ENCODE peak calls at places on chromosomes 3 and 15, in four cellular contexts. G, H, L and S are unnamed samples.
A peak's percentile ranks its signal among the peaks of the same experiment; 100 is the strongest.

GRCh38 chr3:72625616-72626337 is 222.5 kb downstream of the SHQ1 start:
- DNase-seq in L (no peak), G (no peak), H (no peak), S (no peak)

GRCh38 chr3:185992801-185993467 is 55.1 kb upstream of the TRA2B start:
- DNase-seq in L (no peak), G (no peak), H (peak; percentile 22), S (no peak)

GRCh38 chr3:151912041-151912440 is 38.6 kb downstream of the SUCNR1 start:
- DNase-seq in H (no peak), G (no peak), L (no peak), S (no peak)

GRCh38 chr3:43796041-43796596 is 105.4 kb downstream of the ABHD5 start:
- DNase-seq in H (no peak), G (no peak), L (no peak), S (no peak)

GRCh38 chr3:182596673-182597410 is 196.5 kb upstream of the ATP11B start:
- DNase-seq in G (no peak), L (no peak), H (no peak), S (no peak)

GRCh38 chr3:122628567-122628966 is 51.1 kb downstream of the PARP15 start:
- DNase-seq in G (no peak), L (no peak), H (no peak), S (no peak)

GRCh38 chr15:83855956-83856355 is 202.0 kb downstream of the ADAMTSL3 start:
- DNase-seq in L (no peak), G (no peak), H (no peak), S (no peak)

GRCh38 chr15:76235186-76235826 is 76.0 kb downstream of the ETFA start:
- DNase-seq in G (no peak), H (no peak), L (no peak), S (no peak)

GRCh38 chr15:100308222-100309007 is 33.4 kb downstream of the ADAMTS17 start:
- DNase-seq in H (no peak), G (no peak), L (no peak), S (no peak)

GRCh38 chr3:12545473-12545791 is at the start of gene MKRN2OS:
- DNase-seq in L (no peak), H (no peak), G (no peak), S (no peak)

GRCh38 chr3:23385327-23385726 is 182.2 kb downstream of the UBE2E2 start:
- DNase-seq in H (no peak), L (no peak), G (no peak), S (no peak)

GRCh38 chr15:77183066-77183465 is 112.2 kb upstream of the TSPAN3 start:
- DNase-seq in H (no peak), L (no peak), G (no peak), S (no peak)

GRCh38 chr15:69060041-69060481 is 45.6 kb downstream of the NOX5 start:
- DNase-seq in L (no peak), H (no peak), G (no peak), S (no peak)

GRCh38 chr3:57110797-57111196 is 50.3 kb downstream of the SPATA12 start:
- DNase-seq in L (no peak), G (no peak), H (no peak), S (no peak)